ENCODE peak calls at places on chromosome 2, in eight cellular contexts. F is RWPE1; Y is GM23248; H is kidney; O is substantia nigra; U is effector memory CD4-positive, alpha-beta T cell; Q is CD4-positive, alpha-beta T cell; W is IMR-90. A is an unnamed sample.

GRCh38 chr2:70565039-70565731 is 11.6 kb upstream of the TGFA start:
- DNase-seq in F (no peak), H (no peak), O (peak; percentile 39), U (no peak), W (no peak), Q (no peak), Y (no peak), A (peak; percentile 43)

GRCh38 chr2:127314193-127314988 is 20.4 kb upstream of the ERCC3 start:
- DNase-seq in Q (no peak), H (no peak), Y (no peak), U (no peak), W (no peak), O (no peak), F (no peak), A (no peak)

GRCh38 chr2:203959265-203960034 is 22.9 kb downstream of the ICOS start:
- DNase-seq in O (no peak), Q (no peak), W (no peak), Y (no peak), H (no peak), U (no peak), F (no peak), A (no peak)

GRCh38 chr2:20424300-20425290 is 22.3 kb upstream of the RHOB start:
- DNase-seq in U (no peak), O (peak; percentile 41), Y (peak; percentile 84), W (peak; percentile 93), Q (no peak), H (no peak), F (no peak), A (peak; percentile 45)

GRCh38 chr2:234050455-234051135 is at the start of gene SPP2:
- DNase-seq in W (no peak), U (no peak), Y (no peak), H (no peak), F (no peak), O (no peak), Q (no peak), A (no peak)

GRCh38 chr2:10129490-10129889 is 7.0 kb downstream of the RRM2 start:
- DNase-seq in H (no peak), W (no peak), F (no peak), Y (no peak), Q (no peak), U (no peak), O (no peak), A (no peak)

GRCh38 chr2:68687018-68687417 is 43.6 kb downstream of the PROKR1 start:
- DNase-seq in Q (no peak), W (no peak), O (no peak), H (no peak), Y (no peak), U (no peak), F (no peak), A (no peak)

GRCh38 chr2:109331864-109332848 is 203.2 kb downstream of the SH3RF3 start:
- DNase-seq in H (peak; percentile 85), Q (no peak), Y (peak; percentile 99), F (peak; percentile 93), U (no peak), O (no peak), W (peak; percentile 96), A (peak; percentile 70)

GRCh38 chr2:100875516-100876230 is 55.7 kb downstream of the NPAS2 start:
- DNase-seq in U (no peak), H (no peak), O (no peak), F (no peak), Y (no peak), Q (no peak), W (no peak), A (no peak)

GRCh38 chr2:100877555-100877954 is 57.6 kb downstream of the NPAS2 start:
- DNase-seq in O (no peak), Q (no peak), F (peak; percentile 41), W (peak; percentile 63), H (no peak), U (no peak), Y (peak; percentile 59), A (no peak)

GRCh38 chr2:100876231-100876860 is 56.4 kb downstream of the NPAS2 start:
- DNase-seq in F (no peak), W (peak; percentile 41), Q (no peak), H (no peak), Y (no peak), U (no peak), O (no peak), A (no peak)

GRCh38 chr2:100879296-100879695 is 59.4 kb downstream of the NPAS2 start:
- DNase-seq in U (no peak), Y (no peak), F (no peak), H (no peak), Q (no peak), O (no peak), W (no peak), A (no peak)

DNA sequence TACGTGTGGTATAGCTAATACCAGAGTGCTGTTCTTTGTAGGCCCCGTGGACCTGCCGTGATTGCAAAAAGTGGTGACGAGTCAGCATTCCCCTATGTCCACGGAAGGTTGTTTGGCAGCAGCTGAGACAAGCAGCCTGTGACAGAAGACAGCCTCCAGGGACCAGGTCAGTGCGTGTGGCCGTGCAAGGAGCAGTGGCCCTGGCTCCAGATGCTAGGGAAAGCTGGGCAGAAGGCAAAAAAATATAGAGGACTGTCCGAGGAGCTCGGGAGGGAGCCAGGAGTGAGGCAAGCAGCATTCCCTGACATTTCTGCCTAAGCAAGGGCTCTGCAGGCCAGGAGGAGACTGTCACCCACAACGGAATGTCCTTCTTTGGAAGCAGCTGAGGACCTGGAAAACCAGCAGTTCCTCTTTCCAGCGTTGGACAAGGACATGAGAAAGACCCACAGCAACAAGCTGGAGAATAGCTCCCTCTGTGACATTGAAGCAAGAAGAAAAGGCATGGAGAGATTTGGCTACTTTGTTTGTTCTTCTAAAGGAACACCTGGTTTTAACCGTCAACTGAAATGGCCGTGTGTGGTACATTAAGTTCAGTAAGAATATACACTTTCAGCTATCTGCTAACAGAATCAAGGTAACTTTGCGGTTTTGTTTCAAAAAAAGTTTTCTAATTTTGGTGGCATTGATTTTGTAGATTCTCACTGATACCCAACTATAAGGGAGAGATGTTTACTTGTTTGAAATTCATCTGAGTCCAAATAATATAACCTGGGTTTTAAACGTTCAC is 58.3 kb downstream of the NPAS2 start:
- DNase-seq in H (peak; percentile 83), O (no peak), Q (no peak), F (no peak), U (no peak), Y (peak; percentile 22), W (no peak), A (no peak)
- H3K27ac ChIP-seq in H (no peak overlapping the region), O (no peak overlapping the region), Q (no peak overlapping the region), F (peak overlapping the region; percentile 80), U (no peak overlapping the region), Y (no peak overlapping the region), W (no peak overlapping the region), A (peak overlapping the region; percentile 3)

GRCh38 chr2:160076935-160077334 is 14.5 kb upstream of the PLA2R1 start:
- DNase-seq in W (no peak), Q (no peak), F (no peak), U (no peak), H (no peak), Y (no peak), O (no peak), A (no peak)
- H3K27ac ChIP-seq in W (no peak overlapping the region), Q (no peak overlapping the region), F (no peak overlapping the region), U (no peak overlapping the region), H (peak overlapping the region; percentile 13), Y (no peak overlapping the region), O (no peak overlapping the region), A (no peak overlapping the region)

GRCh38 chr2:186879312-186879711 is 30.3 kb upstream of the ZSWIM2 start:
- DNase-seq in W (no peak), F (no peak), U (no peak), O (no peak), Q (no peak), Y (peak; percentile 3), H (no peak), A (no peak)

GRCh38 chr2:186881644-186882043 is 32.7 kb upstream of the ZSWIM2 start:
- DNase-seq in F (no peak), Y (no peak), U (no peak), W (no peak), Q (no peak), O (no peak), H (no peak), A (no peak)

GRCh38 chr2:186884585-186884984 is 35.6 kb upstream of the ZSWIM2 start:
- DNase-seq in H (no peak), W (no peak), Q (no peak), U (no peak), O (no peak), Y (no peak), F (no peak), A (no peak)

GRCh38 chr2:186883666-186884065 is 34.7 kb upstream of the ZSWIM2 start:
- DNase-seq in H (no peak), O (no peak), U (no peak), W (no peak), F (no peak), Y (peak; percentile 13), Q (no peak), A (no peak)

DNA sequence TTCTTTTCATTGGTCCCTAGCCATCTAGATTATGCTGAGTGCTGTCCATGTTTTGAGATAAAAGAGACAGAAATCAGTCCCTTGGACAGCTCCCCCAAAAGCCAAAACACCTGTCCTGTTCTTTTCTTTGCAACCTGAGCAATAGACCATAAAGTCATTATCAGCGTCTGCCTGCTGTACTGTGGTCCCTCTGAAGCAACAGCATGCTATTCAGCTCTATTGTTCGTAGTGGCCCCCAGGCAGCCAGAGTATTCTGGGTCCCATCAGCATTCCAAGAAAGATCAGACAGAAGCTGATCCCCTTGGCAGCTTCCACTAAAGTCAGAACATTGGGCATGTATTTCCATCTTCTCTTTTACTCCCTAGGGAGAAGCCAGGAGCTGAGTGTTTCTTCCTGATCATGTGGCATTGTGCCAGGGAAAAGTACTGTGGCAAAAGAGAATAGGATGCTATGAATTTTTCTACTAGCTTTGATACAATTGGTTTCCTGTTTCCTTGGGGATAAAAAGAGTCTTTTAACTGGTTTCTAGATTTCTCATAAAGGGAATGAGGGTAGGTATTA is 33.6 kb upstream of the ZSWIM2 start:
- DNase-seq in U (no peak), F (no peak), Q (no peak), H (no peak), O (no peak), Y (peak; percentile 3), W (no peak), A (no peak)
- H3K27ac ChIP-seq in U (no peak overlapping the region), F (no peak overlapping the region), Q (no peak overlapping the region), H (no peak overlapping the region), O (no peak overlapping the region), Y (no peak overlapping the region), W (no peak overlapping the region), A (no peak overlapping the region)

GRCh38 chr2:205722538-205722878 is 40.2 kb downstream of the NRP2 start:
- DNase-seq in O (no peak), U (no peak), H (no peak), Q (no peak), F (no peak), Y (no peak), W (no peak), A (no peak)

GRCh38 chr2:205719864-205720263 is 37.6 kb downstream of the NRP2 start:
- DNase-seq in Q (no peak), H (no peak), F (no peak), Y (no peak), W (no peak), O (no peak), U (no peak), A (no peak)

GRCh38 chr2:205721057-205721767 is 38.9 kb downstream of the NRP2 start:
- DNase-seq in U (no peak), W (no peak), Q (no peak), O (no peak), F (no peak), Y (peak; percentile 27), H (no peak), A (no peak)

GRCh38 chr2:205717999-205718398 is 35.7 kb downstream of the NRP2 start:
- DNase-seq in F (no peak), Y (no peak), H (no peak), Q (no peak), W (no peak), U (no peak), O (no peak), A (no peak)

GRCh38 chr2:205720451-205720902 is 38.2 kb downstream of the NRP2 start:
- DNase-seq in F (no peak), Q (no peak), W (no peak), O (no peak), Y (no peak), U (no peak), H (no peak), A (no peak)
- H3K27ac ChIP-seq in F (no peak overlapping the region), Q (no peak overlapping the region), W (no peak overlapping the region), O (no peak overlapping the region), Y (no peak overlapping the region), U (no peak overlapping the region), H (no peak overlapping the region), A (no peak overlapping the region)